ENCODE peak calls at places on chromosomes 7 and 10, in four cellular contexts. F, M, Z and Y are unnamed samples.

GRCh38 chr7:38229386-38229785 is 44.0 kb downstream of the TARP start:
- DNase-seq in F (no peak), M (no peak), Z (no peak), Y (no peak)

GRCh38 chr10:75404335-75405200 is 3.0 kb upstream of the ZNF503 start:
- DNase-seq in F (no peak), M (peak; percentile 78), Z (peak; percentile 83), Y (no peak)

GRCh38 chr10:100791254-100792058 is 46.1 kb downstream of the PAX2 start:
- DNase-seq in F (no peak), M (no peak), Z (no peak), Y (no peak)

GRCh38 chr7:106823631-106824030 is 41.5 kb upstream of the PIK3CG start:
- DNase-seq in F (no peak), M (no peak), Z (no peak), Y (peak; percentile 11)

GRCh38 chr10:11934262-11934661 is 108.3 kb downstream of the UPF2 start:
- DNase-seq in F (no peak), M (no peak), Z (no peak), Y (no peak)

GRCh38 chr10:96719205-96719604 is 1.1 kb downstream of the PIK3AP1 start:
- DNase-seq in F (no peak), M (no peak), Z (no peak), Y (no peak)

GRCh38 chr7:40133561-40134427 is 628 bp downstream of the MPLKIP start:
- DNase-seq in F (no peak), M (no peak), Z (no peak), Y (peak; percentile 24)

GRCh38 chr10:110138197-110138812 is 69.1 kb upstream of the MXI1 start:
- DNase-seq in F (peak; percentile 62), M (no peak), Z (no peak), Y (peak; percentile 92)

GRCh38 chr7:74289660-74290589 is 718 bp downstream of the CLIP2 start:
- DNase-seq in F (peak; percentile 66), M (no peak), Z (no peak), Y (peak; percentile 39)

GRCh38 chr7:157470017-157470322 is 133.2 kb downstream of the DNAJB6 start:
- DNase-seq in F (no peak), M (no peak), Z (no peak), Y (no peak)

GRCh38 chr10:87636313-87636915 is 23.3 kb upstream of the PAPSS2 start:
- DNase-seq in F (no peak), M (no peak), Z (no peak), Y (no peak)

GRCh38 chr7:74418076-74418475 is 35.6 kb upstream of the GTF2IRD1 start:
- DNase-seq in F (no peak), M (no peak), Z (no peak), Y (no peak)

GRCh38 chr7:47581442-47581820 is 480 bp downstream of the TNS3 start:
- DNase-seq in F (no peak), M (peak; percentile 60), Z (no peak), Y (no peak)

GRCh38 chr7:29135851-29136250 is 10.5 kb downstream of the CPVL start:
- DNase-seq in F (no peak), M (no peak), Z (no peak), Y (peak; percentile 49)

GRCh38 chr10:110010076-110011069 is 2.6 kb downstream of the ADD3 start:
- DNase-seq in F (no peak), M (no peak), Z (no peak), Y (no peak)

GRCh38 chr10:74103560-74104248 is 46.9 kb downstream of the AP3M1 start:
- DNase-seq in F (peak; percentile 24), M (no peak), Z (no peak), Y (no peak)

GRCh38 chr10:3770611-3771110 is 14.3 kb downstream of the KLF6 start:
- DNase-seq in F (no peak), M (no peak), Z (no peak), Y (no peak)

GRCh38 chr7:101911011-101911799 is 93.8 kb downstream of the CUX1 start:
- DNase-seq in F (no peak), M (no peak), Z (no peak), Y (no peak)